ENCODE peak calls at places on chromosomes 6 and 20, in seven cellular contexts. O is hepatocyte, S is IMR-90, H is adrenal gland, Z is fibroblast of lung, A is A549, X is retinal pigment epithelial cell. G is an unnamed sample.

GRCh38 chr20:62493886-62494285 is 18.1 kb upstream of the GATA5 start:
- DNase-seq in O (no peak), S (no peak), H (no peak), Z (no peak), A (no peak), X (no peak), G (peak; percentile 73)

GRCh38 chr6:82511546-82511945 is 147.9 kb downstream of the TPBG start:
- DNase-seq in O (no peak), S (no peak), H (no peak), Z (no peak), A (no peak), X (no peak), G (no peak)

GRCh38 chr20:11468880-11469279 is 448.8 kb upstream of the BTBD3 start:
- DNase-seq in O (no peak), S (no peak), H (no peak), Z (no peak), A (no peak), X (no peak), G (no peak)

GRCh38 chr6:113277111-113277510 is 580.0 kb upstream of the MARCKS start:
- DNase-seq in O (no peak), S (no peak), H (no peak), Z (no peak), A (no peak), X (no peak), G (no peak)

GRCh38 chr6:2528156-2528555 is 222.6 kb downstream of the MYLK4 start:
- DNase-seq in O (no peak), S (no peak), H (no peak), Z (peak; percentile 51), A (no peak), X (no peak), G (no peak)

GRCh38 chr20:23889775-23890187 is 10.2 kb upstream of the CST5 start:
- DNase-seq in O (peak; percentile 77), S (peak; percentile 24), H (peak; percentile 54), Z (peak; percentile 14), A (peak; percentile 68), X (no peak), G (no peak)

GRCh38 chr6:96700931-96701330 is 136.3 kb downstream of the GPR63 start:
- DNase-seq in O (no peak), S (no peak), H (no peak), Z (no peak), A (no peak), X (peak; percentile 92), G (no peak)

GRCh38 chr6:16704706-16705402 is 56.4 kb downstream of the ATXN1 start:
- DNase-seq in O (no peak), S (peak; percentile 79), H (no peak), Z (peak; percentile 41), A (no peak), X (no peak), G (no peak)

GRCh38 chr6:145069966-145070365 is 665.4 kb downstream of the EPM2A start:
- DNase-seq in O (no peak), S (peak; percentile 37), H (no peak), Z (no peak), A (no peak), X (no peak), G (no peak)

GRCh38 chr6:107401573-107401972 is 57.8 kb downstream of the PDSS2 start:
- DNase-seq in O (no peak), S (no peak), H (no peak), Z (no peak), A (no peak), X (no peak), G (no peak)

GRCh38 chr6:11486051-11486450 is 51.5 kb upstream of the TMEM170B start:
- DNase-seq in O (no peak), S (no peak), H (no peak), Z (no peak), A (no peak), X (no peak), G (no peak)

GRCh38 chr20:46545077-46545826 is 5.2 kb downstream of the OCSTAMP start:
- DNase-seq in O (no peak), S (peak; percentile 21), H (no peak), Z (peak; percentile 75), A (no peak), X (no peak), G (no peak)

GRCh38 chr20:57795977-57796560 is 86.3 kb upstream of the PMEPA1 start:
- DNase-seq in O (no peak), S (no peak), H (no peak), Z (no peak), A (no peak), X (no peak), G (no peak)

GRCh38 chr6:16007146-16007545 is 121.7 kb upstream of the MYLIP start:
- DNase-seq in O (no peak), S (no peak), H (no peak), Z (no peak), A (no peak), X (no peak), G (no peak)

GRCh38 chr6:13278184-13278583 is 50.2 kb downstream of the TBC1D7 start:
- DNase-seq in O (no peak), S (no peak), H (no peak), Z (no peak), A (no peak), X (no peak), G (no peak)

GRCh38 chr6:159012201-159012600 is 12.2 kb upstream of the RSPH3 start:
- DNase-seq in O (no peak), S (peak; percentile 45), H (no peak), Z (no peak), A (no peak), X (no peak), G (no peak)

GRCh38 chr6:169190144-169190584 is 63.5 kb downstream of the THBS2 start:
- DNase-seq in O (no peak), S (peak; percentile 89), H (peak; percentile 53), Z (peak; percentile 94), A (no peak), X (no peak), G (no peak)

GRCh38 chr6:44966449-44967091 is 361.6 kb upstream of the RUNX2 start:
- DNase-seq in O (no peak), S (peak; percentile 81), H (no peak), Z (peak; percentile 48), A (peak; percentile 57), X (peak; percentile 35), G (no peak)

GRCh38 chr20:44052166-44052565 is 134.8 kb downstream of the JPH2 start:
- DNase-seq in O (no peak), S (no peak), H (no peak), Z (no peak), A (no peak), X (no peak), G (no peak)

GRCh38 chr6:130852844-130853554 is 25.8 kb downstream of the SMLR1 start:
- DNase-seq in O (no peak), S (no peak), H (no peak), Z (no peak), A (no peak), X (no peak), G (no peak)

GRCh38 chr20:19423892-19424620 is 211.6 kb downstream of the SLC24A3 start:
- DNase-seq in O (no peak), S (no peak), H (no peak), Z (no peak), A (no peak), X (no peak), G (no peak)

GRCh38 chr6:156773935-156774871 is 3.0 kb upstream of the ARID1B start:
- DNase-seq in O (no peak), S (no peak), H (no peak), Z (no peak), A (no peak), X (no peak), G (no peak)
- H3K4me3 ChIP-seq in O (no peak overlapping the region), S (no peak overlapping the region), H (no peak overlapping the region), Z (no peak overlapping the region), A (no peak overlapping the region), X (peak overlapping the region; percentile 1), G (no peak overlapping the region)

GRCh38 chr20:5039255-5039657 is 37.9 kb upstream of the SLC23A2 start:
- DNase-seq in O (no peak), S (no peak), H (no peak), Z (no peak), A (no peak), X (no peak), G (no peak)

GRCh38 chr20:5039889-5040288 is 38.6 kb upstream of the SLC23A2 start:
- DNase-seq in O (no peak), S (no peak), H (no peak), Z (no peak), A (no peak), X (no peak), G (no peak)

GRCh38 chr20:5040345-5040744 is 39.0 kb upstream of the SLC23A2 start:
- DNase-seq in O (no peak), S (no peak), H (no peak), Z (no peak), A (no peak), X (no peak), G (no peak)

GRCh38 chr20:5044075-5044620 is 42.8 kb upstream of the SLC23A2 start:
- DNase-seq in O (no peak), S (no peak), H (no peak), Z (no peak), A (no peak), X (no peak), G (no peak)

DNA sequence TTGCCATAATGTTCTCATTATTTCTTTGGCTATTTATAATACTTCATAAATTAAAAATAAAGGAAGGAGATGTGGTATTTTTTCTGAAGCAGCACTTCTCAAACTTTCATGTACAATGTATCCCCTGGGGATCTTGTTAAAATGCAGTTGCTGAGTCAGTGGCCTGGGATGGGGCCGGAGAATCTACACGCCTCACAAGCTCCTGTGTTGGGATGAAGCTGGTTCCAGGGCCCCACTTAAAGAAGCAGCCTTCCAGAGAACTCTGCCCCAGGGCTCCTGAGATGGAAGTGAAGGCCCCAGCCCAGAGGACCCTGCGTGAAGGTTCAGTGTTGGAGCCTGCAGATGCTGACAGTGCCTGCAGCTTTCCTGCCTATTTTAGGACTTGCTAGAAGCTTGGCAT is 40.1 kb upstream of the SLC23A2 start:
- DNase-seq in O (peak; percentile 13), S (no peak), H (no peak), Z (peak; percentile 25), A (no peak), X (no peak), G (no peak)
- TF ChIP-seq CTCF in O (no peak), S (no peak), H (no peak), Z (no peak), A (no peak), X (no peak), G (no peak)

DNA sequence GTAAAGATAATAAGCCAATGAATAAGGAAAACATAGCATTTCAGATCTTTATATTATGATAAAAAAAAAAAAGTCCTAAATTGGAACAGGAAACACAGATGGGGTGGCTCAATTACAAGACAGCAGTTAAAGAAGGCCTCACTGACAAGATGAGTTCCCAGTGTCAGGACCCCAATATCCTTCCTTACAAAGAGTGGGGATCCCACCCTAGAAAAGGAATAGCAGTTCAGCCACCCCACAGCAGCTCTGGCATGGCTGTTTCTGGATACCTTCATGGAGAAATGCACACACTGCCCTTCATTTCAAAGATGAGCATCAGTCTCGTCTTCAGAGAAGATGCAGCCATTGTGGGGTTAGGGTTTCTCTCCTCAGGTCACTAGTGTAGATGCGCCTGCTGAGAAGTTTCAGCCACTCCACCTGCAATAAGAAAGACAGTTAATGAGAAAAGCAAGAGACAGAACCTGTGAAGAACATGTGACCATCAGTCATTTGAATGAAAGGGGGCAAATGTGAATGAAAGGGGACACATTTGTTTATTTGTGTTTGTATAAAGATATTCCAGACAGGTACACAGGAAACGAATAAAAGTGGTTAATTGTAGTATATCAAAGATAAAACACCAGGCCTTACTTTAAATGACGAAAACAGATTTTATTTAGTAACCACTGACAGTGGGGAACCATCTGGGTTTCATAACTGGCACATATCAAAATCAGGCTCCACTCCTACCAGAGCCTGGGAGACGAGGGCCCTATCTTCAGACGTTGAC is 121.3 kb upstream of the PRSS16 start:
- DNase-seq in O (no peak), S (no peak), H (no peak), Z (no peak), A (no peak), X (no peak), G (no peak)
- H3K4me3 ChIP-seq in O (no peak overlapping the region), S (no peak overlapping the region), H (no peak overlapping the region), Z (peak overlapping the region; percentile 59), A (peak overlapping the region; percentile 41), X (no peak overlapping the region), G (peak overlapping the region; percentile 46)

GRCh38 chr6:37705239-37706051 is 7.8 kb upstream of the MDGA1 start:
- DNase-seq in O (peak; percentile 90), S (peak; percentile 73), H (peak; percentile 86), Z (peak; percentile 88), A (peak; percentile 77), X (no peak), G (peak; percentile 60)
- TF ChIP-seq CTCF in O (peak; percentile 81), S (peak; percentile 68), H (peak; percentile 79), Z (peak; percentile 67), A (peak; percentile 54), X (peak; percentile 70), G (peak; percentile 60)

G was measured in upper lobe of left lung.